ENCODE peak calls at places on chromosomes 2 and 18, in eight cellular contexts. One of them, this sample, is unnamed.
A peak's percentile ranks its signal among the peaks of the same experiment; 100 is the strongest.

GRCh38 chr18:55405655-55406373 is 182.2 kb downstream of the TCF4 start:
- DNase-seq in HCT116: no peak
- DNase-seq in neural progenitor cell: peak; percentile 12
- DNase-seq in prostate gland: peak; percentile 61
- DNase-seq in SK-N-SH: peak; percentile 52
- DNase-seq in left ventricle myocardium inferior: peak; percentile 87
- DNase-seq in PC-3: peak; percentile 93
- DNase-seq in pancreas: no peak
- DNase-seq in this sample: peak; percentile 55

GRCh38 chr18:10239138-10239537 is 215.3 kb upstream of the APCDD1 start:
- DNase-seq in PC-3: no peak
- DNase-seq in pancreas: no peak
- DNase-seq in HCT116: no peak
- DNase-seq in SK-N-SH: no peak
- DNase-seq in left ventricle myocardium inferior: peak; percentile 38
- DNase-seq in prostate gland: peak; percentile 19
- DNase-seq in neural progenitor cell: no peak
- DNase-seq in this sample: no peak

GRCh38 chr2:225337183-225337582 is 62.3 kb upstream of the NYAP2 start:
- DNase-seq in pancreas: no peak
- DNase-seq in SK-N-SH: no peak
- DNase-seq in PC-3: peak; percentile 44
- DNase-seq in prostate gland: no peak
- DNase-seq in left ventricle myocardium inferior: no peak
- DNase-seq in neural progenitor cell: peak; percentile 34
- DNase-seq in HCT116: no peak
- DNase-seq in this sample: no peak

GRCh38 chr2:225464346-225465025 is 65.0 kb downstream of the NYAP2 start:
- DNase-seq in HCT116: no peak
- DNase-seq in PC-3: no peak
- DNase-seq in pancreas: no peak
- DNase-seq in left ventricle myocardium inferior: no peak
- DNase-seq in neural progenitor cell: no peak
- DNase-seq in prostate gland: no peak
- DNase-seq in SK-N-SH: no peak
- DNase-seq in this sample: no peak

GRCh38 chr2:171550613-171551012 is 28.3 kb downstream of the CYBRD1 start:
- DNase-seq in pancreas: no peak
- DNase-seq in left ventricle myocardium inferior: no peak
- DNase-seq in neural progenitor cell: no peak
- DNase-seq in prostate gland: no peak
- DNase-seq in SK-N-SH: no peak
- DNase-seq in PC-3: no peak
- DNase-seq in HCT116: no peak
- DNase-seq in this sample: no peak

GRCh38 chr18:36465276-36465675 is 167.8 kb downstream of the FHOD3 start:
- DNase-seq in pancreas: no peak
- DNase-seq in SK-N-SH: no peak
- DNase-seq in prostate gland: no peak
- DNase-seq in HCT116: no peak
- DNase-seq in left ventricle myocardium inferior: no peak
- DNase-seq in neural progenitor cell: no peak
- DNase-seq in PC-3: no peak
- DNase-seq in this sample: no peak

GRCh38 chr18:79446931-79447330 is 51.2 kb downstream of the NFATC1 start:
- DNase-seq in HCT116: no peak
- DNase-seq in SK-N-SH: no peak
- DNase-seq in prostate gland: no peak
- DNase-seq in pancreas: no peak
- DNase-seq in left ventricle myocardium inferior: no peak
- DNase-seq in PC-3: no peak
- DNase-seq in neural progenitor cell: no peak
- DNase-seq in this sample: no peak

GRCh38 chr2:197215988-197216979 is 94.3 kb downstream of the ANKRD44 start:
- DNase-seq in left ventricle myocardium inferior: no peak
- DNase-seq in HCT116: no peak
- DNase-seq in SK-N-SH: no peak
- DNase-seq in prostate gland: no peak
- DNase-seq in neural progenitor cell: no peak
- DNase-seq in PC-3: peak; percentile 45
- DNase-seq in pancreas: no peak
- DNase-seq in this sample: peak; percentile 20

DNA sequence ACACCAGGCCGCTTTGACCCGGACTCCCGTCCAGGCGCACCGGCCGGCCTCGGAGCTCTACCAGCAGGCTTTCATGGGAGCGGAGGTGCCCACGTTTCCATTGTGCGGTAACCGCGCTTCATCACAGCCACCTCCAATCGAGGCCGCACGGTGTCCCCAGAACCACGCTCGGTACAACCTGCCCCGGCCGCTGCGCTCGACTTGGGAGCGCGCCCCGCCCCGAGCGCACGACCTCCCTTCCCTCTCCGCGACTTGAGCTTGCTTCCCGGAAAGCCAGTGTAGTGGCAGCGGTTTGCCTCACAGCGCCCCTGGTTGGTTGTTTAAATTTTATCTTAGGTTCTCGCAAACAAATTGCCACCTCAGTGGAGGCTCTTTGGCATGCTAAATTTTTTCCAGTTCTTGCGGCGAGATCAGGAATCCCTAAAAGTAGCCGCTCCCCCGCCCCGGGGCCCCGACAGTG is 329 bp upstream of the CYP1B1 start:
- DNase-seq in neural progenitor cell: peak; percentile 92
- DNase-seq in PC-3: peak; percentile 74
- DNase-seq in prostate gland: peak; percentile 75
- DNase-seq in pancreas: no peak
- DNase-seq in left ventricle myocardium inferior: peak; percentile 76
- DNase-seq in HCT116: peak; percentile 61
- DNase-seq in SK-N-SH: peak; percentile 95
- DNase-seq in this sample: peak; percentile 56
- TF ChIP-seq CTCF in neural progenitor cell: peak; percentile 55
- TF ChIP-seq CTCF in PC-3: peak; percentile 65
- TF ChIP-seq CTCF in prostate gland: peak; percentile 11
- TF ChIP-seq CTCF in pancreas: no peak
- TF ChIP-seq CTCF in left ventricle myocardium inferior: no peak
- TF ChIP-seq CTCF in HCT116: peak; percentile 49
- TF ChIP-seq CTCF in SK-N-SH: peak; percentile 66
- TF ChIP-seq CTCF in this sample: no peak

GRCh38 chr2:216632952-216633615 is at the start of gene IGFBP2:
- DNase-seq in neural progenitor cell: peak; percentile 95
- DNase-seq in HCT116: peak; percentile 41
- DNase-seq in SK-N-SH: peak; percentile 96
- DNase-seq in PC-3: peak; percentile 44
- DNase-seq in prostate gland: peak; percentile 24
- DNase-seq in left ventricle myocardium inferior: peak; percentile 49
- DNase-seq in pancreas: peak; percentile 83
- DNase-seq in this sample: no peak

GRCh38 chr2:216635701-216636541 is 2.7 kb downstream of the IGFBP2 start:
- DNase-seq in HCT116: no peak
- DNase-seq in SK-N-SH: peak; percentile 70
- DNase-seq in neural progenitor cell: peak; percentile 89
- DNase-seq in left ventricle myocardium inferior: no peak
- DNase-seq in pancreas: no peak
- DNase-seq in PC-3: no peak
- DNase-seq in prostate gland: no peak
- DNase-seq in this sample: no peak

GRCh38 chr2:216633616-216634316 is 546 bp downstream of the IGFBP2 start:
- DNase-seq in PC-3: peak; percentile 25
- DNase-seq in left ventricle myocardium inferior: no peak
- DNase-seq in prostate gland: no peak
- DNase-seq in SK-N-SH: peak; percentile 79
- DNase-seq in pancreas: peak; percentile 85
- DNase-seq in neural progenitor cell: no peak
- DNase-seq in HCT116: no peak
- DNase-seq in this sample: no peak

GRCh38 chr2:216635171-216635570 is 2.0 kb downstream of the IGFBP2 start:
- DNase-seq in prostate gland: no peak
- DNase-seq in HCT116: no peak
- DNase-seq in PC-3: no peak
- DNase-seq in neural progenitor cell: peak; percentile 73
- DNase-seq in SK-N-SH: peak; percentile 54
- DNase-seq in left ventricle myocardium inferior: no peak
- DNase-seq in pancreas: no peak
- DNase-seq in this sample: no peak

DNA sequence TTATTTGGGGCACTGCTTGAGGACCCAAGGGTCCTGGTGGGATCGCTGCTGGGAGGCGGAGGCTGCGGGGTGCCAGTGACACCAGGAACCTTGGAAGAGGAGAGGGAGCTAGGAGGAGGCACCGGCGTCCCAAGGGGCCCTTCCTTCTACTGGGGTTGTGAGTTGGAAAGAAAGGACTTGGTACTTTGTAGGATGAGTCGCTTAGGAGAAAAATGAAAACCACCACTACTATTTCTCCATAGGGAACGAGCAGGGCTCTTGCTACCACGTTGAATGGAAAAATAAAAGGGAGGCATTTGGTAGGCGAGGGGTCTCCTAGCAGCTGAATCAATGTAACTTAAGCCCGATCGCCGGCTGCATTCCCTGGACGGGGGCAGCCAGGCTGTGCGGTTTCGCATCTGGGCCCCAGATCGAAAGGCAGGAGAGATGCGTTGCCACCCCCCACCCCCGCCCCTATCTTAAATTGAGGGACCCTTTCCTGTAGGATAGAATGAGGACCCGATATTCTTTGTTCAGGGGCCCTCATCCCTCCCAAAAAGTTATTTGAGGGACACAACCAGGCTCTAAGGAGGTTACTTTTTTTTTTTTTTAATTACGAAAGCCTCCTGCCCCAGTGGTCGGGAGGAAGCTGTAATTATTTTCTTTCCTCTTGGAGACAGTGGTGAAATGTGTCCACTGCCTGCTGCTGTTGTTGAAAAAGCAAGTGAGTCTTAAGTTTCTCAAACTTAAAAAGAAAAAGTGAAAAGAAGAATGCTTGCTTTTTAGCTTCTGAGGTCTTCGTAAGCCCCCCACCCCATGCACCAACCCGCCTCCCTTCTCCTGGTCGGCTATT is 1.3 kb downstream of the IGFBP2 start:
- DNase-seq in neural progenitor cell: peak; percentile 62
- DNase-seq in SK-N-SH: peak; percentile 59
- DNase-seq in left ventricle myocardium inferior: no peak
- DNase-seq in PC-3: no peak
- DNase-seq in pancreas: peak; percentile 56
- DNase-seq in HCT116: no peak
- DNase-seq in prostate gland: no peak
- DNase-seq in this sample: no peak
- H3K27ac ChIP-seq in neural progenitor cell: peak overlapping the region; percentile 92
- H3K27ac ChIP-seq in SK-N-SH: peak overlapping the region; percentile 67
- H3K27ac ChIP-seq in left ventricle myocardium inferior: peak overlapping the region; percentile 75
- H3K27ac ChIP-seq in PC-3: no peak overlapping the region
- H3K27ac ChIP-seq in pancreas: no peak overlapping the region
- H3K27ac ChIP-seq in HCT116: peak overlapping the region; percentile 67
- H3K27ac ChIP-seq in prostate gland: peak overlapping the region; percentile 16
- H3K27ac ChIP-seq in this sample: peak overlapping the region; percentile 95

GRCh38 chr18:7601249-7601620 is 34.1 kb downstream of the PTPRM start:
- DNase-seq in pancreas: no peak
- DNase-seq in SK-N-SH: no peak
- DNase-seq in PC-3: peak; percentile 70
- DNase-seq in neural progenitor cell: no peak
- DNase-seq in left ventricle myocardium inferior: no peak
- DNase-seq in HCT116: no peak
- DNase-seq in prostate gland: no peak
- DNase-seq in this sample: no peak
- TF ChIP-seq CTCF in pancreas: no peak
- TF ChIP-seq CTCF in SK-N-SH: no peak
- TF ChIP-seq CTCF in PC-3: no peak
- TF ChIP-seq CTCF in neural progenitor cell: peak; percentile 9
- TF ChIP-seq CTCF in left ventricle myocardium inferior: no peak
- TF ChIP-seq CTCF in HCT116: no peak
- TF ChIP-seq CTCF in prostate gland: no peak
- TF ChIP-seq CTCF in this sample: no peak

DNA sequence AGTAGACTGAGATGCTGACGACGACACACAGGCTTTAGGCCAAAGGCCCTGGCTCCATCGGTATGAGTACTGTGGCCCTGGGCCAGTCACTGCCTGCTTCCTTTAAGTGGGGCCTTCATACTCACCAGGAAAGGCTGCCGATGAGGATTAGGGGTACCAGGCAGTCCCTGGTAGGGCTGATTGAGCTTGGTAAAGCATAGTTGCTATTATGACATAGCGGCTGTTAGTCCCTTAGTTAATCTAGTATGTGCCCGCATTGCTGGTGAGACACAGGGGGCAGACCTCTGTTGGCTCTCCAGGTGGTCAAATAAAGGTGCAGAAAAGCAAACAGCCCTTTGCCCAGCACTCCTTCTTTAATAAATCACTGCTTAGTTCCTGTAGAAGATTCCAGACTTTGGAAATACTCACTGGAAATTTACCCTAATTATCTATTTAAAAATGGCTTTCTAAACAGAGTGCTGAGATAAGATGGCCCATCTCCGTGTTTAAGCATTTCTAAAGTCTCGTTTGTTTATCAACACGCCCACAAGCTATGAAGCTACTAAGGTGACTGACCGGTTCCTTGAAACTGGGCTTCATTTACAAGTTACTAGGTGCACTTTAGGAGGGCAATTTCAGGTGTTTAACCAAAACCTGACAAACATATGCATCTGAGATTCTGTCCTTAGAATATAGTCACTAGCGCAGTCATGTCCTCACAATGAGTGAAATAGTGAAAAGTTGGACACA is 8.7 kb upstream of the BIN1 start:
- DNase-seq in SK-N-SH: no peak
- DNase-seq in neural progenitor cell: no peak
- DNase-seq in prostate gland: no peak
- DNase-seq in PC-3: no peak
- DNase-seq in left ventricle myocardium inferior: no peak
- DNase-seq in pancreas: no peak
- DNase-seq in HCT116: no peak
- DNase-seq in this sample: no peak
- H3K27ac ChIP-seq in SK-N-SH: no peak overlapping the region
- H3K27ac ChIP-seq in neural progenitor cell: no peak overlapping the region
- H3K27ac ChIP-seq in prostate gland: peak overlapping the region; percentile 57
- H3K27ac ChIP-seq in PC-3: no peak overlapping the region
- H3K27ac ChIP-seq in left ventricle myocardium inferior: no peak overlapping the region
- H3K27ac ChIP-seq in pancreas: no peak overlapping the region
- H3K27ac ChIP-seq in HCT116: no peak overlapping the region
- H3K27ac ChIP-seq in this sample: no peak overlapping the region

GRCh38 chr2:127072380-127072779 is 34.6 kb downstream of the BIN1 start:
- DNase-seq in SK-N-SH: no peak
- DNase-seq in pancreas: no peak
- DNase-seq in prostate gland: no peak
- DNase-seq in left ventricle myocardium inferior: no peak
- DNase-seq in PC-3: no peak
- DNase-seq in neural progenitor cell: no peak
- DNase-seq in HCT116: no peak
- DNase-seq in this sample: no peak
- TF ChIP-seq CTCF in SK-N-SH: peak; percentile 8
- TF ChIP-seq CTCF in pancreas: no peak
- TF ChIP-seq CTCF in prostate gland: no peak
- TF ChIP-seq CTCF in left ventricle myocardium inferior: no peak
- TF ChIP-seq CTCF in PC-3: peak; percentile 9
- TF ChIP-seq CTCF in neural progenitor cell: no peak
- TF ChIP-seq CTCF in HCT116: peak; percentile 8
- TF ChIP-seq CTCF in this sample: no peak

GRCh38 chr2:221060335-221060734 is 511.8 kb downstream of the EPHA4 start:
- DNase-seq in HCT116: no peak
- DNase-seq in neural progenitor cell: no peak
- DNase-seq in left ventricle myocardium inferior: no peak
- DNase-seq in pancreas: no peak
- DNase-seq in PC-3: no peak
- DNase-seq in SK-N-SH: no peak
- DNase-seq in prostate gland: no peak
- DNase-seq in this sample: no peak
- H3K27ac ChIP-seq in HCT116: no peak overlapping the region
- H3K27ac ChIP-seq in neural progenitor cell: no peak overlapping the region
- H3K27ac ChIP-seq in left ventricle myocardium inferior: no peak overlapping the region
- H3K27ac ChIP-seq in pancreas: no peak overlapping the region
- H3K27ac ChIP-seq in PC-3: no peak overlapping the region
- H3K27ac ChIP-seq in SK-N-SH: no peak overlapping the region
- H3K27ac ChIP-seq in prostate gland: no peak overlapping the region
- H3K27ac ChIP-seq in this sample: no peak overlapping the region

This sample was measured in RWPE1.